ENCODE peak calls at places on chromosome 1, in four cellular contexts. L, T, X and K are unnamed samples.
A peak's percentile ranks its signal among the peaks of the same experiment; 100 is the strongest.

GRCh38 chr1:54273837-54274192 is 73.8 kb downstream of the MRPL37 start:
- DNase-seq in X (no peak), T (no peak), L (peak; percentile 83), K (no peak)

GRCh38 chr1:1080122-1080753 is 6.1 kb upstream of the RNF223 start:
- DNase-seq in L (peak; percentile 49), T (peak; percentile 41), X (no peak), K (peak; percentile 68)

GRCh38 chr1:86410879-86411278 is 13.1 kb upstream of the CLCA2 start:
- DNase-seq in L (no peak), X (no peak), T (no peak), K (no peak)

GRCh38 chr1:229136817-229137216 is 134.1 kb upstream of the RAB4A start:
- DNase-seq in X (peak; percentile 42), L (no peak), T (no peak), K (no peak)

GRCh38 chr1:68120136-68120791 is 69.8 kb upstream of the DIRAS3 start:
- DNase-seq in L (peak; percentile 26), X (peak; percentile 40), T (peak; percentile 56), K (no peak)

GRCh38 chr1:21640653-21641052 is 28.5 kb downstream of the RAP1GAP start:
- DNase-seq in X (no peak), L (no peak), T (no peak), K (no peak)

GRCh38 chr1:6440198-6441126 is 15.9 kb downstream of the ESPN start:
- DNase-seq in X (peak; percentile 79), L (no peak), T (no peak), K (peak; percentile 87)

GRCh38 chr1:243727503-243728191 is 122.4 kb downstream of the AKT3 start:
- DNase-seq in T (no peak), L (no peak), X (peak; percentile 26), K (no peak)

GRCh38 chr1:75334876-75335275 is 200.7 kb downstream of the LHX8 start:
- DNase-seq in T (no peak), L (no peak), X (no peak), K (no peak)

GRCh38 chr1:41385398-41386189 is 24.4 kb downstream of the FOXO6 start:
- DNase-seq in L (no peak), X (no peak), T (no peak), K (no peak)

GRCh38 chr1:180842482-180842881 is 70.2 kb upstream of the KIAA1614 start:
- DNase-seq in T (no peak), L (no peak), X (no peak), K (no peak)

GRCh38 chr1:40532844-40533424 is 1.5 kb downstream of the ZNF684 start:
- DNase-seq in X (peak; percentile 77), L (no peak), T (peak; percentile 45), K (peak; percentile 8)

GRCh38 chr1:186865253-186865652 is 36.5 kb downstream of the PLA2G4A start:
- DNase-seq in T (no peak), L (no peak), X (no peak), K (no peak)

GRCh38 chr1:216616425-216616824 is 106.8 kb downstream of the ESRRG start:
- DNase-seq in T (no peak), L (no peak), X (no peak), K (no peak)

GRCh38 chr1:226655251-226656163 is 83.6 kb downstream of the ITPKB start:
- DNase-seq in L (no peak), T (no peak), X (no peak), K (no peak)